ENCODE peak calls at places on chromosomes 4 and X, in nine cellular contexts. F is GM13976, O is HCT116, J is mammary epithelial cell, M is AG04449, G is cardiac muscle cell, L is stomach, P is osteocyte, W is pancreas. D is an unnamed sample.

GRCh38 chr4:113822555-113823290 is 61.2 kb upstream of the CAMK2D start:
- DNase-seq in L (no peak), M (no peak), F (peak), J (no peak), O (no peak), P (no peak), G (no peak), W (no peak), D (no peak)

GRCh38 chr4:75180790-75181776 is 248.2 kb downstream of the PARM1 start:
- DNase-seq in L (no peak), G (no peak), W (no peak), F (no peak), M (no peak), O (no peak), J (no peak), P (no peak), D (no peak)

GRCh38 chr4:38188631-38189101 is 228.5 kb downstream of the PTTG2 start:
- DNase-seq in L (peak), W (no peak), F (no peak), P (no peak), G (no peak), M (no peak), O (peak), J (peak), D (no peak)

GRCh38 chr4:98630804-98631454 is 27.5 kb downstream of the TSPAN5 start:
- DNase-seq in M (no peak), W (no peak), J (no peak), O (no peak), G (no peak), L (no peak), P (no peak), F (no peak), D (no peak)

GRCh38 chr4:39756159-39756558 is 58.2 kb downstream of the UBE2K start:
- DNase-seq in L (no peak), O (no peak), W (no peak), J (no peak), P (no peak), F (no peak), M (no peak), G (no peak), D (no peak)

GRCh38 chr4:18138076-18138665 is 116.6 kb upstream of the LCORL start:
- DNase-seq in G (no peak), L (no peak), W (no peak), O (no peak), J (no peak), F (no peak), P (no peak), M (no peak), D (no peak)

GRCh38 chr4:108560624-108561023 is 59.8 kb upstream of the RPL34 start:
- DNase-seq in M (no peak), L (no peak), G (no peak), P (no peak), F (no peak), O (no peak), J (no peak), W (no peak), D (no peak)

GRCh38 chrX:22742174-22742573 is 257.6 kb upstream of the DDX53 start:
- DNase-seq in F (no peak), M (peak), J (peak), W (no peak), G (no peak), L (no peak), P (no peak), O (no peak), D (no peak)

GRCh38 chr4:25160714-25161598 is 707 bp upstream of the SEPSECS start:
- DNase-seq in L (no peak), P (no peak), O (no peak), F (peak), G (no peak), M (no peak), J (peak), W (no peak), D (no peak)

GRCh38 chrX:44903107-44903506 is 30.1 kb downstream of the KDM6A start:
- DNase-seq in W (no peak), O (peak), F (no peak), M (peak), L (no peak), G (no peak), P (no peak), J (peak), D (no peak)

GRCh38 chr4:152997771-152998487 is 61.8 kb downstream of the FHDC1 start:
- DNase-seq in P (no peak), J (peak), F (no peak), W (no peak), G (no peak), M (no peak), O (no peak), L (no peak), D (no peak)

GRCh38 chr4:8681391-8681790 is 88.8 kb downstream of the CPZ start:
- DNase-seq in J (no peak), P (no peak), O (no peak), W (no peak), L (no peak), F (no peak), G (no peak), M (no peak), D (no peak)

GRCh38 chrX:105150557-105150956 is 69.9 kb downstream of the TEX13A start:
- DNase-seq in J (no peak), O (no peak), W (no peak), P (no peak), L (no peak), G (no peak), F (no peak), M (no peak), D (no peak)

GRCh38 chr4:20248155-20248558 is 3.5 kb upstream of the SLIT2 start:
- DNase-seq in L (no peak), J (no peak), W (no peak), P (no peak), G (peak), F (peak), M (no peak), O (peak), D (no peak)

GRCh38 chr4:153539058-153539826 is 73.1 kb downstream of the TMEM131L start:
- DNase-seq in P (no peak), O (no peak), W (peak), L (no peak), G (no peak), J (no peak), M (no peak), F (no peak), D (no peak)

GRCh38 chr4:143700420-143701352 is at the start of gene FREM3:
- DNase-seq in F (no peak), W (no peak), L (no peak), G (peak), J (peak), P (no peak), O (no peak), M (no peak), D (no peak)

GRCh38 chr4:14218641-14219040 is 591.1 kb upstream of the BOD1L1 start:
- DNase-seq in W (no peak), J (peak), M (no peak), O (no peak), L (no peak), G (no peak), F (no peak), P (no peak), D (no peak)

GRCh38 chr4:8851321-8852117 is 20.1 kb downstream of the HMX1 start:
- DNase-seq in O (no peak), P (no peak), J (no peak), W (no peak), F (no peak), G (no peak), M (no peak), L (no peak), D (no peak)

GRCh38 chrX:101950581-101950980 is 18.8 kb upstream of the ZMAT1 start:
- DNase-seq in W (no peak), F (no peak), O (no peak), G (no peak), P (no peak), L (no peak), M (no peak), J (no peak), D (no peak)

GRCh38 chr4:48699470-48699869 is 80.6 kb downstream of the FRYL start:
- DNase-seq in W (no peak), G (no peak), P (no peak), J (peak), M (no peak), F (no peak), O (peak), L (no peak), D (no peak)

GRCh38 chr4:41069268-41069667 is 145.1 kb downstream of the APBB2 start:
- DNase-seq in W (no peak), G (no peak), L (no peak), J (no peak), O (no peak), F (no peak), M (no peak), P (no peak), D (no peak)
- TF ChIP-seq CTCF in W (no peak), G (no peak), L (no peak), J (no peak), O (no peak), F (no peak), M (no peak), P (no peak), D (no peak)

GRCh38 chr4:145618210-145618911 is 824 bp upstream of the MMAA start:
- DNase-seq in F (peak), M (no peak), O (no peak), W (no peak), G (no peak), P (no peak), J (no peak), L (no peak), D (no peak)
- TF ChIP-seq CTCF in F (no peak), M (no peak), O (no peak), W (no peak), G (no peak), P (no peak), J (no peak), L (no peak), D (no peak)

GRCh38 chr4:176898791-176899190 is 106.1 kb upstream of the VEGFC start:
- DNase-seq in G (no peak), M (no peak), P (no peak), F (no peak), J (peak), W (no peak), L (no peak), O (no peak), D (no peak)

GRCh38 chr4:176894498-176894897 is 101.8 kb upstream of the VEGFC start:
- DNase-seq in M (no peak), P (no peak), L (no peak), W (no peak), G (no peak), F (no peak), O (no peak), J (no peak), D (no peak)

GRCh38 chr4:176897226-176897625 is 104.5 kb upstream of the VEGFC start:
- DNase-seq in P (no peak), G (no peak), J (no peak), L (no peak), O (no peak), W (no peak), F (no peak), M (no peak), D (no peak)

DNA sequence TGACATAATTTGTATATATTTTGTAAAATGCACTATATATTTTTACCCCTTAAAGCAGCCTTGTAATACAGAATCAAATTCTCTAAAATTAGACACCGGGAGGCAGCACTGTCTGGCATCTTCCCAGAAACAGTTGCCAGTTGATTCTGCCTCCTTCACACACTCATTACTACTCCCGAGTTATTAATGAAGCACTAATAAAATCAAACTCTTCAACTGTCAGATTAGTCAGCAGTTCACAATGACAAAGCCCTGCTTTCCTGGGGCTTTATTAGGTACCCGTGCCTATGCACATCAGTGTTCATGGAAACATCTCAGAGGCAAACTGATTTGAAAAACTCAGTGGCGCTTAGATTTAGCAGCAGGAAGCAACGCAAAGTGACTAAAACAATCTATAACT is 103.5 kb upstream of the VEGFC start:
- DNase-seq in W (no peak), F (no peak), J (no peak), O (no peak), M (no peak), L (no peak), G (no peak), P (no peak), D (no peak)
- TF ChIP-seq CTCF in W (no peak), F (no peak), J (no peak), O (no peak), M (no peak), L (no peak), G (no peak), P (peak), D (no peak)

GRCh38 chrX:134144231-134144630 is 92.8 kb upstream of the CCDC160 start:
- DNase-seq in G (peak), M (no peak), L (no peak), O (peak), J (peak), F (peak), W (no peak), P (no peak), D (no peak)
- TF ChIP-seq CTCF in G (peak), M (peak), L (no peak), O (peak), J (peak), F (peak), W (peak), P (peak), D (peak)

DNA sequence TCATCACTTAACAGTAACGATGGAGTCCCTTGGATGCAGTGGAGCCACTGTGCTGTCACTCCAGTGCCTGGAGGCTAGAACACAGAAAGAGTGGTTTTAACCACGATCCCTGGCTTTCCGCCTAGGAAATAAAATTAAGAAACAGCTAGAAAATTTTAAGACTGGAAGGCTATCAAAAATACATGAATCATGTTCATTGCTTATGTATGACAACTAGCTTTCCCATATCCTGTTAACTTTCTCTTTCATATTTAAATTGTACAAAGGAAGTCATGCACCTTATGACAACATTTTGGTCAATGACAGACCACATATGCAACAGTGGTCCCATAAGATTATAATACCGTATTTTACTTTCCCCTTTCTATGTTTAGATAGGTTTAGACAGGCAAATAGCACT is 115.1 kb downstream of the GALNTL6 start:
- DNase-seq in O (no peak), P (no peak), J (no peak), F (no peak), L (no peak), G (no peak), W (no peak), M (no peak), D (no peak)
- TF ChIP-seq CTCF in O (no peak), P (no peak), J (no peak), F (no peak), L (no peak), G (no peak), W (no peak), M (no peak), D (no peak)

GRCh38 chrX:119042996-119043395 is 29.8 kb upstream of the CT47C1 start:
- DNase-seq in O (no peak), M (no peak), P (no peak), F (no peak), G (no peak), J (no peak), W (no peak), L (no peak), D (no peak)

GRCh38 chrX:119040432-119040831 is 32.4 kb upstream of the CT47C1 start:
- DNase-seq in O (no peak), M (no peak), P (no peak), J (no peak), G (no peak), W (no peak), F (no peak), L (no peak), D (no peak)

GRCh38 chrX:119042040-119042439 is 30.8 kb upstream of the CT47C1 start:
- DNase-seq in L (no peak), P (no peak), O (no peak), M (no peak), G (no peak), F (no peak), J (no peak), W (no peak), D (no peak)

GRCh38 chrX:119041175-119041574 is 31.6 kb upstream of the CT47C1 start:
- DNase-seq in G (peak), P (no peak), F (no peak), O (peak), L (peak), W (peak), M (peak), J (peak), D (no peak)

DNA sequence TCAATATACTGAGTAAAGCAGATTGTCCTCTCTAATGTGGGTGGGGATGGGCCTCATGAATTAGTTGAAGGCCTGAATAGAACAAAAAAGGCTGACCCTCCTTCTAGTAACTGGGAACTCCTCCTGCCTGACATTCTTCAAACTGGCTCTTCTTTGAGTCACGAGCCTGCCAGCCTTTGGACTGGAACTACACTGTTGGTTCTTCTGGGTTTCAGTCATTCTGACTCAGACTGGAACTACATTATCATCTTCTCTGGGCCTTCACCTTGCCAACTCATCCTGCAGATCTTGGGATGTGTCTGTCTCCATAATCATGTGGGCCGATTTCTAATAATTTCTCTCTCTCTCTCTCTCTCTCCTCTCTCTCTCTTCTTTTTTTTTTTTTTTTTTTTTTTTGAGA is 26.9 kb upstream of the CT47C1 start:
- DNase-seq in P (no peak), G (no peak), F (no peak), L (no peak), O (no peak), M (no peak), J (peak), W (no peak), D (no peak)
- TF ChIP-seq CTCF in P (no peak), G (no peak), F (no peak), L (no peak), O (no peak), M (no peak), J (no peak), W (no peak), D (no peak)

GRCh38 chrX:129318375-129318774 is 204.9 kb downstream of the SMARCA1 start:
- DNase-seq in W (no peak), G (peak), F (peak), P (no peak), L (no peak), M (no peak), J (peak), O (peak), D (no peak)
- TF ChIP-seq CTCF in W (no peak), G (peak), F (no peak), P (peak), L (no peak), M (no peak), J (peak), O (peak), D (peak)